ENCODE peak calls at places on chromosomes 13 and 19, in nine cellular contexts. L is mammary epithelial cell, F is breast epithelium, D is ovary, N is fibroblast of lung, Q is lower lobe of right lung, U is DND-41, C is left ventricle myocardium inferior, P is heart right ventricle. I is an unnamed sample.

GRCh38 chr13:42001580-42001979 is 40.7 kb upstream of the VWA8 start:
- DNase-seq in L (peak; percentile 75), F (no peak), D (peak; percentile 59), N (peak; percentile 96), Q (no peak), U (no peak), C (no peak), P (no peak), I (peak; percentile 65)

GRCh38 chr13:53001871-53002270 is 26.7 kb upstream of the OLFM4 start:
- DNase-seq in L (no peak), F (no peak), D (no peak), N (no peak), Q (no peak), U (no peak), C (no peak), P (no peak), I (no peak)

GRCh38 chr19:13460045-13460444 is 46.2 kb downstream of the CACNA1A start:
- DNase-seq in L (no peak), F (no peak), D (no peak), N (no peak), Q (no peak), U (no peak), C (no peak), P (no peak), I (no peak)

GRCh38 chr13:106513025-106513424 is 22.4 kb downstream of the EFNB2 start:
- DNase-seq in L (peak; percentile 85), F (no peak), D (no peak), N (peak; percentile 81), Q (no peak), U (no peak), C (no peak), P (no peak), I (no peak)

GRCh38 chr19:46616631-46617322 is 8.1 kb downstream of the PTGIR start:
- DNase-seq in L (peak; percentile 44), F (peak; percentile 56), D (peak; percentile 54), N (peak; percentile 80), Q (no peak), U (peak; percentile 67), C (peak; percentile 71), P (no peak), I (no peak)

GRCh38 chr13:66506979-66507378 is 723.2 kb downstream of the PCDH9 start:
- DNase-seq in L (no peak), F (no peak), D (no peak), N (no peak), Q (no peak), U (no peak), C (no peak), P (no peak), I (no peak)

GRCh38 chr19:57465680-57466381 is 8.9 kb upstream of the VN1R1 start:
- DNase-seq in L (peak; percentile 45), F (no peak), D (no peak), N (no peak), Q (no peak), U (peak; percentile 64), C (no peak), P (no peak), I (no peak)

GRCh38 chr19:38684078-38684861 is 36.8 kb downstream of the ACTN4 start:
- DNase-seq in L (peak; percentile 98), F (peak; percentile 78), D (peak; percentile 61), N (peak; percentile 89), Q (peak; percentile 80), U (no peak), C (peak; percentile 52), P (no peak), I (no peak)

GRCh38 chr13:91805605-91806004 is 407.2 kb downstream of the GPC5 start:
- DNase-seq in L (no peak), F (no peak), D (no peak), N (no peak), Q (no peak), U (no peak), C (no peak), P (no peak), I (no peak)

DNA sequence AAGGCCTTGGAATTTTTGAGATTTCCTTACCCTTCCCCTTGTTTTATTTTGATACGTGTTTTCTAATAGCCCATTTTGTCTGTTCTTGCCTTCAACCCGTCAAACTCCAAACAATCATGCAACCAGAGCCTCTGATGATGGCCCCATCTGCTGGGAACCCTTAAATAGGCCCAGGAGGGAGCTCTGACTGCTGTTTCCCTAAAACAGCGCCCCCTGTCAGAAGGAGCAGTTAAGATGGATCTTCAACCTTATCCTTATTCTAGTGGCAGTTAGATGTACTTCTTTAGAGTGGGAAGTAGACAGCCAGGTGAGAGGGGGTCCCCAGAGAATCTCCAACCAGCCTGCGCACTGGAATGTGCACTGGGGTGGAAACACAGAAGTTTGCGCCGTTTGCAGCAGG is 1031.0 kb upstream of the PCDH9 start:
- DNase-seq in L (no peak), F (no peak), D (no peak), N (no peak), Q (no peak), U (no peak), C (no peak), P (no peak), I (no peak)
- TF ChIP-seq CTCF in L (no peak), F (no peak), D (no peak), N (no peak), Q (no peak), U (no peak), C (no peak), P (no peak), I (no peak)

GRCh38 chr13:86446311-86446710 is 647.1 kb upstream of the SLITRK6 start:
- DNase-seq in L (no peak), F (no peak), D (no peak), N (peak; percentile 91), Q (no peak), U (no peak), C (no peak), P (no peak), I (no peak)
- H3K27ac ChIP-seq in L (no peak overlapping the region), F (no peak overlapping the region), D (no peak overlapping the region), N (no peak overlapping the region), Q (no peak overlapping the region), U (no peak overlapping the region), C (no peak overlapping the region), P (no peak overlapping the region), I (no peak overlapping the region)

DNA sequence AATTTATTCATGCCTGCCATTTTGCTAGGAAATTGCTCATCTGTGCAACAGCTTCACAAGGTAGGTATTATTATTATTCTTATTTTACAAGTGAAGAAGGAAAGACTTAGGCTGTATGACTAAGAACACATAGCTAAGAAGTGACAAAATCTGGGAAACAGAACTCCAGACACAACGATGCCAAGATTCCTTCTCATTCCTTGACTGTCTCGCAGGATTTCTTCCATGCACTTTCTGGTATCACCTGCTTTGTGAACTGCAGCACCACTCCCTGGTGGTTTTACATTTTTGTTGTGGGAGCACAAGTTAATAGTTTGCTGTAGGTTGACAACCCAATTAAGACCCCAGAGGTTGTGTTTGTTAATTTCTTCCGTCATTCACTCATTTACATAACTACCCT is 188.5 kb downstream of the LACC1 start:
- DNase-seq in L (peak; percentile 47), F (no peak), D (no peak), N (peak; percentile 89), Q (no peak), U (no peak), C (no peak), P (no peak), I (no peak)
- TF ChIP-seq CTCF in L (peak; percentile 10), F (no peak), D (no peak), N (no peak), Q (no peak), U (no peak), C (no peak), P (peak; percentile 17), I (no peak)

GRCh38 chr13:60701919-60702318 is 304.9 kb downstream of the TDRD3 start:
- DNase-seq in L (no peak), F (no peak), D (no peak), N (no peak), Q (no peak), U (no peak), C (no peak), P (no peak), I (no peak)

DNA sequence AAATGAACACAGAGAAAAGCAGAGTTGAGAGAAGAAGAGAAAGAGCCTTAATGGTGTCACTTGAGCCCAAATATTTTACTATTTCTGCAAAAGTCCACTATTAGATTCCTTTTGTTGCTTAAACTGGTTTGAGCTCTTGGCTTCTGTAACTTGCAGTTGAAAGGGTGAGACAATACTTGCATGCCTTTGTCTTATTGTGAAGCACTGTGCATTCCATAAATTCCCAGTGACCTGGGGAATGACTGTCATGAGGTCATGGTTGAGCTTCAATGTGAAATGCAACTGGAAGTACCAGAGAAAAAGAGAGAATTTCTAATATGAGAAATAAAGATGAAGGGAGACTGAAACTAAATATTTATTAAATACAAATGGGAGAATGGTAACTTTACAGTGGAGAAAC is 310.9 kb downstream of the TDRD3 start:
- DNase-seq in L (no peak), F (no peak), D (no peak), N (no peak), Q (no peak), U (no peak), C (no peak), P (no peak), I (no peak)
- H3K27ac ChIP-seq in L (no peak overlapping the region), F (no peak overlapping the region), D (no peak overlapping the region), N (no peak overlapping the region), Q (no peak overlapping the region), U (no peak overlapping the region), C (no peak overlapping the region), P (no peak overlapping the region), I (no peak overlapping the region)

GRCh38 chr19:10219678-10220077 is 11.5 kb downstream of the S1PR2 start:
- DNase-seq in L (peak; percentile 49), F (no peak), D (no peak), N (peak; percentile 44), Q (no peak), U (no peak), C (no peak), P (no peak), I (no peak)
- TF ChIP-seq CTCF in L (peak; percentile 42), F (peak; percentile 16), D (no peak), N (peak; percentile 56), Q (peak; percentile 18), U (peak; percentile 28), C (peak; percentile 16), P (no peak), I (no peak)

GRCh38 chr13:35489050-35489449 is 12.6 kb upstream of the MAB21L1 start:
- DNase-seq in L (no peak), F (no peak), D (no peak), N (no peak), Q (no peak), U (no peak), C (no peak), P (no peak), I (no peak)
- H3K27ac ChIP-seq in L (no peak overlapping the region), F (no peak overlapping the region), D (no peak overlapping the region), N (no peak overlapping the region), Q (no peak overlapping the region), U (no peak overlapping the region), C (no peak overlapping the region), P (no peak overlapping the region), I (no peak overlapping the region)